ENCODE peak calls at places on chromosomes 5 and 9, in six cellular contexts. B, P, E, K, M and Z are unnamed samples.

GRCh38 chr9:96022445-96023031 is 147.0 kb downstream of the ERCC6L2 start:
- DNase-seq in B (no peak), P (peak; percentile 80), E (no peak), K (no peak), M (no peak), Z (peak; percentile 79)

GRCh38 chr9:22446950-22447606 is 454 bp downstream of the DMRTA1 start:
- DNase-seq in B (peak; percentile 72), P (no peak), E (peak; percentile 83), K (no peak), M (no peak), Z (no peak)

GRCh38 chr5:37839441-37840035 is 303 bp downstream of the GDNF start:
- DNase-seq in B (peak; percentile 17), P (no peak), E (peak; percentile 33), K (no peak), M (peak; percentile 35), Z (no peak)

GRCh38 chr5:132807163-132807838 is 5.8 kb upstream of the SOWAHA start:
- DNase-seq in B (no peak), P (peak; percentile 70), E (peak; percentile 71), K (peak; percentile 20), M (peak; percentile 99), Z (peak; percentile 71)

GRCh38 chr5:59569158-59569557 is 324.4 kb downstream of the PDE4D start:
- DNase-seq in B (no peak), P (no peak), E (no peak), K (no peak), M (no peak), Z (no peak)

GRCh38 chr9:126752881-126753670 is 51.8 kb upstream of the ZBTB43 start:
- DNase-seq in B (no peak), P (no peak), E (no peak), K (no peak), M (no peak), Z (no peak)

GRCh38 chr9:84953797-84954695 is 284.5 kb downstream of the NTRK2 start:
- DNase-seq in B (peak; percentile 67), P (peak; percentile 61), E (peak; percentile 74), K (no peak), M (peak; percentile 17), Z (peak; percentile 67)

GRCh38 chr5:173972844-173973613 is 15.9 kb upstream of the C5orf47 start:
- DNase-seq in B (peak; percentile 82), P (peak; percentile 89), E (peak; percentile 86), K (peak; percentile 40), M (peak; percentile 73), Z (peak; percentile 81)

GRCh38 chr5:157559301-157559700 is 16.3 kb downstream of the ADAM19 start:
- DNase-seq in B (no peak), P (no peak), E (peak; percentile 28), K (no peak), M (no peak), Z (no peak)

GRCh38 chr9:134571946-134572914 is 69.4 kb upstream of the COL5A1 start:
- DNase-seq in B (no peak), P (no peak), E (no peak), K (no peak), M (no peak), Z (peak; percentile 54)

GRCh38 chr5:111829701-111830100 is 72.7 kb upstream of the NREP start:
- DNase-seq in B (no peak), P (no peak), E (no peak), K (no peak), M (no peak), Z (no peak)

GRCh38 chr9:100426532-100427365 is at the start of gene MSANTD3:
- DNase-seq in B (peak; percentile 84), P (peak; percentile 82), E (peak; percentile 77), K (no peak), M (peak; percentile 76), Z (peak; percentile 76)

GRCh38 chr5:1009359-1010180 is 968 bp downstream of the NKD2 start:
- DNase-seq in B (no peak), P (no peak), E (no peak), K (no peak), M (no peak), Z (no peak)

GRCh38 chr5:149206524-149207141 is 65.0 kb upstream of the AFAP1L1 start:
- DNase-seq in B (no peak), P (no peak), E (no peak), K (no peak), M (no peak), Z (no peak)

GRCh38 chr9:104970588-104970987 is 42.6 kb upstream of the ABCA1 start:
- DNase-seq in B (no peak), P (no peak), E (no peak), K (no peak), M (no peak), Z (no peak)

GRCh38 chr9:99347556-99347955 is 125.5 kb downstream of the SEC61B start:
- DNase-seq in B (no peak), P (no peak), E (no peak), K (no peak), M (no peak), Z (no peak)

GRCh38 chr9:132486706-132487350 is 76.8 kb downstream of the CFAP77 start:
- DNase-seq in B (no peak), P (no peak), E (no peak), K (no peak), M (no peak), Z (no peak)

GRCh38 chr9:93599571-93600403 is 23.4 kb downstream of the PHF2 start:
- DNase-seq in B (no peak), P (no peak), E (no peak), K (no peak), M (no peak), Z (no peak)

GRCh38 chr5:1386274-1386717 is 41.4 kb upstream of the CLPTM1L start:
- DNase-seq in B (peak; percentile 25), P (no peak), E (peak; percentile 26), K (no peak), M (no peak), Z (peak; percentile 61)

GRCh38 chr5:142542906-142543305 is 143.0 kb downstream of the FGF1 start:
- DNase-seq in B (peak; percentile 61), P (no peak), E (no peak), K (no peak), M (no peak), Z (no peak)

GRCh38 chr5:58294598-58295298 is 165.1 kb downstream of the PLK2 start:
- DNase-seq in B (peak; percentile 77), P (no peak), E (no peak), K (peak; percentile 8), M (no peak), Z (peak; percentile 44)

GRCh38 chr5:168282120-168282519 is 9.3 kb upstream of the WWC1 start:
- DNase-seq in B (no peak), P (no peak), E (peak; percentile 48), K (no peak), M (peak; percentile 52), Z (peak; percentile 69)

GRCh38 chr9:76571288-76572204 is 112.6 kb downstream of the GCNT1 start:
- DNase-seq in B (peak; percentile 40), P (no peak), E (no peak), K (peak; percentile 53), M (no peak), Z (peak; percentile 79)

GRCh38 chr5:116442095-116442534 is 132.5 kb downstream of the SEMA6A start:
- DNase-seq in B (no peak), P (no peak), E (no peak), K (no peak), M (no peak), Z (no peak)

GRCh38 chr9:70021026-70021571 is 22.5 kb upstream of the MAMDC2 start:
- DNase-seq in B (peak; percentile 87), P (no peak), E (no peak), K (no peak), M (no peak), Z (no peak)

DNA sequence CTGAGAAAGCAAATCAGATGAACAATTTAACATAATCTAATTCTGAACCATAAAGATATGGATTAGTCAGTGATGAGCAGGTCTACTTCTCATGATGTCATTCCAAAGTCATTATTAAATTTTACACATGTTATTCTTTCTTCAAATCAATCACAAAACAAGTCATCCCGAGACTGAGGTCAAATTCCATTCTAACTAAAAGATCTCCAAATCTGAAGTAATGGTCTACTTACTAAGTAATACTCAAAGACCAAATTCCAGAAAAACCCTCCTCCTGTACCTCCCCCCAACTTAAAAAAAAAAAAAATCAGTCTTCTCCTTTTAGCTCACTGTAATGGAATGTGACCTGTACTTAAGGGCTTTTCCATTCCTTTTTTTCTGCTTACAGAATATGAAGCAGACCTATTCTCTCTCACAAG is 4.7 kb downstream of the PFDN1 start:
- DNase-seq in B (peak; percentile 83), P (no peak), E (no peak), K (no peak), M (peak; percentile 16), Z (no peak)
- TF ChIP-seq MYC in B (no peak), P (no peak), E (no peak), K (no peak), M (no peak), Z (no peak)

GRCh38 chr5:154329062-154329461 is 116.7 kb upstream of the SAP30L start:
- DNase-seq in B (no peak), P (no peak), E (no peak), K (no peak), M (no peak), Z (no peak)

GRCh38 chr5:154331267-154331666 is 114.5 kb upstream of the SAP30L start:
- DNase-seq in B (no peak), P (peak; percentile 6), E (no peak), K (no peak), M (no peak), Z (no peak)

GRCh38 chr5:154331924-154332323 is 113.9 kb upstream of the SAP30L start:
- DNase-seq in B (no peak), P (no peak), E (no peak), K (no peak), M (no peak), Z (no peak)

GRCh38 chr5:154329519-154329918 is 116.3 kb upstream of the SAP30L start:
- DNase-seq in B (no peak), P (no peak), E (no peak), K (no peak), M (no peak), Z (no peak)

DNA sequence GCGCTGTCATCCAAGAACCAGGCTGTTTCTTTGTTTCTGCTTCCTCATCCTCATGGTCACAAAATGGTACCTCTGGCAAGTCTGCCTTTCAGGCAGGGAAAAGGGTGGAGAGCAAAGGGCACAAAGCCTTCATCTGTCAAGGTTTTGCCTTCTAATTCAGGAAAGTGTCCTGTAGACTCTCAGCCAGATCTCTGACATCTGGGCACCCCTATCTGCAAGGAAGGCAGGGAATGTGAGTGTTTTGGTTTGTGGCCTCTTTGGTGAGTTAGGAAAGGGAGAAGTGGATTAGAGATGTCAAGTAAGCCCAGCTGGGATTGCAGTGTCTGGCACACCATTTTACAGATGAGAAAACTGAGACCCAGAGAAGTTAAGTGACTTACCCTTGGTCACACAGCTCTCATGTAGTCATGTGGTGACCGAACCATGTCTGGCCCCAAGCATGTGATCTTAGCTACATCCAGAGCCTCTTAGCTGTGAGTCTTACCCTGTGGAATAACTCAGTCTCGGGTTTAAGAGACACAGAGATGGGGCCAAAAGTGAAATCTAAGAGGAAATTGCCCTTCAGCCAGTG is 115.6 kb upstream of the SAP30L start:
- DNase-seq in B (no peak), P (no peak), E (no peak), K (no peak), M (no peak), Z (no peak)
- TF ChIP-seq CTCF in B (no peak), P (no peak), E (no peak), K (no peak), M (no peak), Z (no peak)

GRCh38 chr5:94691947-94692346 is 73.5 kb downstream of the SLF1 start:
- DNase-seq in B (peak; percentile 42), P (no peak), E (peak; percentile 32), K (no peak), M (peak; percentile 3), Z (peak; percentile 53)
- TF ChIP-seq MAX in B (no peak), P (no peak), E (no peak), K (no peak), M (no peak), Z (no peak)

GRCh38 chr9:68560131-68560844 is 19.6 kb upstream of the TMEM252 start:
- DNase-seq in B (peak; percentile 20), P (peak; percentile 60), E (peak; percentile 40), K (no peak), M (peak; percentile 29), Z (peak; percentile 88)
- TF ChIP-seq MYC in B (no peak), P (no peak), E (no peak), K (no peak), M (no peak), Z (no peak)